ENCODE peak calls at places on chromosomes 5 and 9, in seven cellular contexts. T is lower leg skin; R is astrocyte of the spinal cord; D is GM23338; N is esophagus squamous epithelium; I is stimulated activated naive CD8-positive, alpha-beta T cell treated with anti-CD3 and anti-CD28 coated beads, Interleukin-15, amount 100 ng/mL, for 72 hours; S is psoas muscle. W is an unnamed sample.

GRCh38 chr5:151469992-151470391 is 22.6 kb downstream of the SLC36A1 start:
- DNase-seq in T (no peak), R (no peak), D (no peak), N (no peak), I (no peak), S (no peak), W (no peak)

GRCh38 chr9:110919609-110920008 is 118.7 kb downstream of the LPAR1 start:
- DNase-seq in T (peak), R (peak), D (no peak), N (no peak), I (no peak), S (no peak), W (no peak)

GRCh38 chr9:135604437-135605237 is 34.7 kb downstream of the GLT6D1 start:
- DNase-seq in T (no peak), R (no peak), D (no peak), N (no peak), I (no peak), S (no peak), W (no peak)

GRCh38 chr9:37385286-37385685 is 37.2 kb upstream of the GRHPR start:
- DNase-seq in T (no peak), R (no peak), D (no peak), N (no peak), I (no peak), S (no peak), W (no peak)

GRCh38 chr9:111450114-111450513 is 34.1 kb downstream of the ECPAS start:
- DNase-seq in T (no peak), R (no peak), D (no peak), N (no peak), I (no peak), S (no peak), W (no peak)

GRCh38 chr5:150065346-150065745 is 21.0 kb downstream of the CSF1R start:
- DNase-seq in T (peak), R (peak), D (peak), N (no peak), I (no peak), S (peak), W (no peak)

GRCh38 chr5:91307023-91307422 is 76.1 kb downstream of the ARRDC3 start:
- DNase-seq in T (peak), R (no peak), D (no peak), N (no peak), I (no peak), S (peak), W (no peak)

GRCh38 chr5:96930058-96930457 is 5.8 kb upstream of the LNPEP start:
- DNase-seq in T (no peak), R (peak), D (no peak), N (no peak), I (no peak), S (no peak), W (no peak)

GRCh38 chr5:127820910-127821553 is 117.8 kb downstream of the CCDC192 start:
- DNase-seq in T (no peak), R (peak), D (no peak), N (no peak), I (no peak), S (no peak), W (no peak)

GRCh38 chr9:135329571-135330306 is 149.8 kb upstream of the PPP1R26 start:
- DNase-seq in T (no peak), R (no peak), D (peak), N (no peak), I (no peak), S (no peak), W (no peak)

GRCh38 chr5:1555808-1556681 is 32.3 kb upstream of the LPCAT1 start:
- DNase-seq in T (no peak), R (no peak), D (no peak), N (no peak), I (no peak), S (no peak), W (no peak)

GRCh38 chr9:114538241-114538640 is 33.0 kb upstream of the WHRN start:
- DNase-seq in T (no peak), R (no peak), D (peak), N (no peak), I (no peak), S (no peak), W (no peak)

GRCh38 chr5:16935271-16936149 is 578 bp downstream of the MYO10 start:
- DNase-seq in T (peak), R (peak), D (peak), N (peak), I (peak), S (peak), W (peak)

GRCh38 chr5:131795879-131796792 is 681 bp downstream of the FNIP1 start:
- DNase-seq in T (peak), R (peak), D (peak), N (peak), I (no peak), S (peak), W (no peak)

GRCh38 chr5:9099681-9100080 is 446.2 kb downstream of the SEMA5A start:
- DNase-seq in T (no peak), R (no peak), D (peak), N (no peak), I (no peak), S (no peak), W (no peak)

GRCh38 chr9:129667378-129667777 is 1.9 kb downstream of the PRRX2 start:
- DNase-seq in T (no peak), R (no peak), D (no peak), N (no peak), I (no peak), S (no peak), W (no peak)

GRCh38 chr9:115691686-115692085 is 461.9 kb upstream of the PAPPA start:
- DNase-seq in T (no peak), R (peak), D (no peak), N (no peak), I (no peak), S (no peak), W (no peak)

GRCh38 chr9:108150736-108151135 is 661.2 kb upstream of the KLF4 start:
- DNase-seq in T (peak), R (no peak), D (no peak), N (no peak), I (no peak), S (peak), W (no peak)

GRCh38 chr5:129244478-129244877 is 149.9 kb downstream of the ISOC1 start:
- DNase-seq in T (no peak), R (no peak), D (no peak), N (no peak), I (no peak), S (no peak), W (no peak)

GRCh38 chr5:33601881-33602280 is 161.1 kb downstream of the TARS1 start:
- DNase-seq in T (no peak), R (peak), D (peak), N (no peak), I (no peak), S (no peak), W (no peak)

GRCh38 chr5:158382473-158382872 is 523.5 kb upstream of the CLINT1 start:
- DNase-seq in T (peak), R (peak), D (peak), N (peak), I (peak), S (peak), W (peak)

GRCh38 chr9:121447341-121447834 is 52.3 kb downstream of the GGTA1 start:
- DNase-seq in T (no peak), R (peak), D (no peak), N (no peak), I (no peak), S (no peak), W (no peak)

GRCh38 chr5:105940181-105940580 is 1730.6 kb downstream of the EFNA5 start:
- DNase-seq in T (no peak), R (no peak), D (no peak), N (no peak), I (no peak), S (no peak), W (no peak)

GRCh38 chr9:93031629-93032431 is 26.7 kb upstream of the SUSD3 start:
- DNase-seq in T (no peak), R (no peak), D (no peak), N (no peak), I (no peak), S (no peak), W (no peak)

GRCh38 chr9:123441769-123442168 is 85.8 kb downstream of the CRB2 start:
- DNase-seq in T (no peak), R (no peak), D (no peak), N (no peak), I (no peak), S (no peak), W (no peak)